ENCODE peak calls at places on chromosome 18, in seven cellular contexts. E is HCT116, I is GM12878, L is H1, O is SK-N-SH, S is K562, Z is HepG2. M is an unnamed sample.

GRCh38 chr18:21366896-21367295 is 124.9 kb downstream of the GREB1L start:
- DNase-seq in E (no peak), I (no peak), L (no peak), O (no peak), S (no peak), Z (no peak), M (no peak)

GRCh38 chr18:55322176-55322735 is 265.7 kb downstream of the TCF4 start:
- DNase-seq in E (no peak), I (peak), L (no peak), O (peak), S (no peak), Z (no peak), M (no peak)

GRCh38 chr18:7021994-7022840 is 95.4 kb downstream of the LAMA1 start:
- DNase-seq in E (peak), I (no peak), L (no peak), O (peak), S (peak), Z (peak), M (peak)

GRCh38 chr18:48135436-48135966 is 205.0 kb upstream of the SMAD2 start:
- DNase-seq in E (no peak), I (no peak), L (no peak), O (no peak), S (no peak), Z (no peak), M (no peak)

GRCh38 chr18:10374615-10375295 is 79.7 kb upstream of the APCDD1 start:
- DNase-seq in E (no peak), I (no peak), L (no peak), O (peak), S (no peak), Z (no peak), M (no peak)

GRCh38 chr18:11669271-11669947 is 19.7 kb upstream of the GNAL start:
- DNase-seq in E (no peak), I (no peak), L (no peak), O (no peak), S (no peak), Z (no peak), M (no peak)

GRCh38 chr18:76445741-76446232 is 49.3 kb downstream of the ZNF516 start:
- DNase-seq in E (no peak), I (no peak), L (no peak), O (peak), S (no peak), Z (no peak), M (no peak)

GRCh38 chr18:63788447-63789096 is 13.4 kb downstream of the SERPINB7 start:
- DNase-seq in E (peak), I (no peak), L (no peak), O (no peak), S (no peak), Z (no peak), M (peak)

GRCh38 chr18:44765451-44765850 is 84.8 kb downstream of the SETBP1 start:
- DNase-seq in E (no peak), I (no peak), L (no peak), O (no peak), S (no peak), Z (no peak), M (no peak)

GRCh38 chr18:3514312-3515216 is 64.6 kb downstream of the TGIF1 start:
- DNase-seq in E (no peak), I (no peak), L (no peak), O (no peak), S (no peak), Z (no peak), M (no peak)

GRCh38 chr18:3153107-3153704 is 66.6 kb downstream of the MYOM1 start:
- DNase-seq in E (no peak), I (peak), L (no peak), O (no peak), S (no peak), Z (peak), M (no peak)

GRCh38 chr18:11817229-11817628 is 34.0 kb upstream of the CHMP1B start:
- DNase-seq in E (no peak), I (no peak), L (no peak), O (no peak), S (no peak), Z (no peak), M (no peak)

GRCh38 chr18:25233582-25234362 is 118.2 kb downstream of the ZNF521 start:
- DNase-seq in E (no peak), I (no peak), L (no peak), O (no peak), S (no peak), Z (no peak), M (no peak)

GRCh38 chr18:56322403-56322802 is 316.0 kb downstream of the TXNL1 start:
- DNase-seq in E (no peak), I (no peak), L (no peak), O (peak), S (no peak), Z (no peak), M (no peak)

GRCh38 chr18:12033643-12034025 is 52.3 kb downstream of the IMPA2 start:
- DNase-seq in E (no peak), I (no peak), L (no peak), O (no peak), S (no peak), Z (no peak), M (no peak)

GRCh38 chr18:36530676-36531405 is 233.3 kb downstream of the FHOD3 start:
- DNase-seq in E (no peak), I (no peak), L (no peak), O (no peak), S (no peak), Z (no peak), M (no peak)

GRCh38 chr18:36532815-36533214 is 235.3 kb downstream of the FHOD3 start:
- DNase-seq in E (no peak), I (no peak), L (no peak), O (no peak), S (no peak), Z (no peak), M (no peak)

GRCh38 chr18:36531636-36532035 is 234.1 kb downstream of the FHOD3 start:
- DNase-seq in E (no peak), I (no peak), L (no peak), O (no peak), S (no peak), Z (no peak), M (no peak)

GRCh38 chr18:36533446-36534153 is 236.1 kb downstream of the FHOD3 start:
- DNase-seq in E (no peak), I (no peak), L (no peak), O (no peak), S (no peak), Z (no peak), M (no peak)

GRCh38 chr18:36532394-36532793 is 234.9 kb downstream of the FHOD3 start:
- DNase-seq in E (no peak), I (no peak), L (no peak), O (no peak), S (no peak), Z (no peak), M (no peak)
- TF ChIP-seq POLR2AphosphoS5 in E (no peak), I (no peak), L (no peak), O (no peak), S (no peak), Z (no peak), M (no peak)

GRCh38 chr18:27713727-27714080 is 463.2 kb downstream of the CDH2 start:
- DNase-seq in E (no peak), I (no peak), L (no peak), O (no peak), S (no peak), Z (no peak), M (no peak)

GRCh38 chr18:27713037-27713726 is 463.7 kb downstream of the CDH2 start:
- DNase-seq in E (no peak), I (no peak), L (no peak), O (no peak), S (no peak), Z (no peak), M (no peak)

GRCh38 chr18:27709344-27709743 is 467.6 kb downstream of the CDH2 start:
- DNase-seq in E (no peak), I (no peak), L (no peak), O (no peak), S (no peak), Z (no peak), M (no peak)

GRCh38 chr18:27715751-27716150 is 461.2 kb downstream of the CDH2 start:
- DNase-seq in E (no peak), I (no peak), L (no peak), O (no peak), S (no peak), Z (no peak), M (no peak)

GRCh38 chr18:27712066-27712465 is 464.9 kb downstream of the CDH2 start:
- DNase-seq in E (no peak), I (no peak), L (no peak), O (no peak), S (no peak), Z (no peak), M (no peak)
- H3K27ac ChIP-seq in E (no peak), I (no peak), L (peak), O (no peak), S (no peak), Z (no peak), M (no peak)

GRCh38 chr18:61503688-61504087 is 170.5 kb downstream of the CDH20 start:
- DNase-seq in E (no peak), I (no peak), L (no peak), O (no peak), S (no peak), Z (no peak), M (no peak)

GRCh38 chr18:61502472-61502871 is 169.2 kb downstream of the CDH20 start:
- DNase-seq in E (peak), I (peak), L (no peak), O (peak), S (peak), Z (peak), M (peak)
- TF ChIP-seq SIN3A in E (no peak), I (no peak), L (no peak), O (no peak), S (no peak), Z (no peak), M (no peak)

DNA sequence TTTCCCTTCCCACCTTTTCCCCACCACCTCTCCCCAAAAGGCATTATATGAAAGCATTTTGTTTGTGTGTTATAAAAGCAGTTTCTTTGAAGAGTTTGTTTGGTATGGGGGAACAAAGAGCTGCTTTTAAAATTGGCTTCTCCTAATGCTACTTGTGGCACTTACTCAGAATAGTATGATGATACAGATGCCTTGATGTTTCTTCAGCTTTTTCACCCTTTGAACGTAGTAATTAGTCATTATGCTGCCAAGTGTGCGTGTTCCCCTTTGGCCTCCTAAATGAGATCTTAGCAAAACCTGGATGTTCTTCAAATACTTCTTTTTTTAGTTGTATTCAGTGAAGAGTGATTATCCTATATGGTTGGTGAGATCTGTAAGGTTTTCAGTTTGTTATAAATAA is 183.4 kb downstream of the PTGR3 start:
- DNase-seq in E (no peak), I (no peak), L (no peak), O (no peak), S (no peak), Z (no peak), M (no peak)
- TF ChIP-seq POLR2AphosphoS5 in E (no peak), I (no peak), L (no peak), O (no peak), S (no peak), Z (no peak), M (no peak)

DNA sequence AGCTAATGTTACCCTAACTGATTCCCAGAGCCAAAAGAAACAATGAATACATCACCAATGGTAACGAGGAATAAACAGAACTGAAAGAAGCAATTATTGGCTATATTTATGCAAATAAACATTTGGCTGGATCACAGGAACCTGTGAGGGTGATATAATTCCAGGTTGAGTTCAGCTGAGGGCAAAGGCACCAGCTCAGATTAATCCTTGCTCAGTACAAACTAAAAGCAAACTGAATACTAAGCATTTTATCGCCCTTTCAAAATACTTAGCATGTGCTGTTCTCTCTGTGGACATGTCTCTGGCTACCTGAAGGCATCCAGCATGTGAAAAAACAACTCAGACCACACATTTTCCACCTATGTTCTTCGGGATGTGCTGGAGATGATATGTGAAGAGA is 791.7 kb downstream of the METTL4 start:
- DNase-seq in E (no peak), I (no peak), L (no peak), O (no peak), S (no peak), Z (no peak), M (no peak)
- H3K27ac ChIP-seq in E (no peak), I (no peak), L (no peak), O (no peak), S (no peak), Z (no peak), M (no peak)

DNA sequence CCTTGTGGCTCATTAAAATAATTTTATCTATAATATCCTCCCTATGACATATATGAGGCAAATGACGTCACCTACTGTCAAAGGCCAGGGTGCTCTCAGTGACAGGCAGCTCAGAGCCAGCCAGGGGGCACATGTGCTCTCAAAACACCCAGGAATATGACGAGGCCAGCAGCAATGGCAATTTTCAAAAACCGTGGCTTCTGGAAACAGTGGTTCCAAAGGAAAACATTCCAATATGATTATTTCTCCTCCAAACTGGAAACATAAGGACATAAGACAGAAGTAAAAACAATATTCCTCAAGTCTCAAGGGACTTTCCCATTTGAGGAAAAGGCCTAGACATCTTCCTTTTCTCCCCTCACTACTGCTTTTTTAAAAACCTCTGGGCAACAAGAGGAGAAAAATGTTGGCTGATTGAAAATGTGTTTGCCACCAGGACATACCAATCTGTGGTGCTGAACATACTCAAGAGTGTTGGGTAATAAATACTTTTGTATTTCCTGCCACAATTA is 40.8 kb downstream of the RNF152 start:
- DNase-seq in E (no peak), I (no peak), L (no peak), O (peak), S (no peak), Z (no peak), M (no peak)
- TF ChIP-seq SIN3A in E (no peak), I (no peak), L (no peak), O (no peak), S (no peak), Z (no peak), M (no peak)

GRCh38 chr18:49547701-49548100 is 14.2 kb upstream of the LIPG start:
- DNase-seq in E (no peak), I (no peak), L (no peak), O (no peak), S (no peak), Z (no peak), M (no peak)

GRCh38 chr18:49544362-49544761 is 17.5 kb upstream of the LIPG start:
- DNase-seq in E (no peak), I (no peak), L (no peak), O (no peak), S (no peak), Z (no peak), M (no peak)

GRCh38 chr18:49550621-49551020 is 11.2 kb upstream of the LIPG start:
- DNase-seq in E (no peak), I (no peak), L (no peak), O (no peak), S (no peak), Z (no peak), M (no peak)

GRCh38 chr18:49546719-49547273 is 15.1 kb upstream of the LIPG start:
- DNase-seq in E (no peak), I (no peak), L (no peak), O (no peak), S (no peak), Z (no peak), M (no peak)

GRCh38 chr18:49548266-49548665 is 13.6 kb upstream of the LIPG start:
- DNase-seq in E (peak), I (no peak), L (no peak), O (no peak), S (no peak), Z (peak), M (no peak)
- TF ChIP-seq POLR2AphosphoS5 in E (no peak), I (no peak), L (no peak), O (no peak), S (no peak), Z (no peak), M (no peak)

DNA sequence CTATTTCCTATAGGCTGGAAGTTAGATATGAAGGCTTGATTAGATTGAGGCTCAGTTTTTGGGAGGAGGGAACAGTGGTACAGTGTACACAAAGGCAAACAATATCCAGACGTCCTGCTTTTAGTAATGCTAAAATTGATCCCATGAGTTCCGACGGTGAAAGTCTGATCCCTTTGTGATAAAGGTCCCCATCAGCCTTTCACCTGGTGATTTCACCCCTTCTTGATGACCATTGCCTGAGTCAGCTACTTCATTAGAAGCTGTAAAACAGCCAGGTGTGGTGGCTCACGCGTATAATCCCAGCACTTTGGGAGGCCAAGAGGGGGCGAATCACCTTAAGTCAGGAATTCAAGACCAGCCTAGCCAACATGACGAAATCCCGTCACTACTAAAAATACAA is 29.7 kb downstream of the TWSG1 start:
- DNase-seq in E (peak), I (no peak), L (no peak), O (no peak), S (no peak), Z (no peak), M (no peak)
- H3K27ac ChIP-seq in E (peak), I (no peak), L (no peak), O (peak), S (no peak), Z (no peak), M (no peak)

GRCh38 chr18:57447154-57447621 is 12.0 kb downstream of the ONECUT2 start:
- DNase-seq in E (no peak), I (no peak), L (no peak), O (no peak), S (no peak), Z (no peak), M (no peak)
- TF ChIP-seq SIN3A in E (no peak), I (no peak), L (peak), O (no peak), S (no peak), Z (no peak), M (no peak)

DNA sequence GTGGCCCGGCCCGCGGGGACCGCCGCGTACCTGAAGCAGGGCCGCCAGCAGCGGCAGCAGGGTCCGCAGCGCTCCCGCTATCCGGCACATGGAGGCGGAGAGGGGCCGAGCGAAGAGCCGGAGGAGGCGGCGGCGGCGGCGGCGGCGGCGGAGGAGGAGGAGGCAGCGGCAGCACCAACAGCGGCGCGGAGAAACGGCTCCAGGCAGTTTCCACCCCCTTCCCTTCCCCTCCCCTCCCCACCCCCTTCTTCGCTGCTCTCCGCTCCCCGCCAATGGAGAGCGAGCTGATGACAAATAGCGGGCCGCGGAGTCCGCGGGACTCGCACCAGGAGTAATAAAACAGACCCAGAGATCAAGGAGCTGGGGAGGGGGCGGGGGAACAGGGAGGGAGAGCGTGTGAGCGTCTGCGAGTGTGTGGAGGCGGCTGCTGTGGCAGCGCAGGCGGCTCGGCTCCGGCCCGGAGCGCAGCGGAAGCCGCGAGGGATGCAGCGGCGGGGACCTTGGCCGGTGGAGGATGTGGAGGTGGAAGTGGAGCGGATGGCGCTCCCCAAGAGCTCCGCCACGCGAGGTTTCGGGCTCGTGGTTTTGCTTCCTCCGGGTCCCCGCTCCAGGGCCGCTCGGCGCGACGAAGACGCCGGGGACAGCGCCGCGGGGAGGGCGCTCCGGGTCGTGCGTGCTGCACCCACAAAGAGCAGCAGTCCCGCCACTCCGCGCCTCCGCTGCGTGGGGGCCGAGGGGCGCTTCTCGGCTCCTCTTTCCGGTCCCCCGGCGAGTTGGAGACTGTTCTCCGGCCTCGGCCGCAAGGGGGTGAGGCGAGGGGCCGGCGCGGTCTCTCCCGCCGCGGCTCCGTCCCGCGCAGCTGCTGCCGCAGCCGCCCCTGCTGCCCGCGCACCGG is at the start of gene CDH2:
- DNase-seq in E (no peak), I (no peak), L (peak), O (peak), S (no peak), Z (peak), M (no peak)
- TF ChIP-seq POLR2AphosphoS5 in E (no peak), I (no peak), L (no peak), O (peak), S (no peak), Z (no peak), M (no peak)

M was measured in Panc1.